ENCODE peak calls at places on chromosome 22, in five cellular contexts. One of them, this sample, is unnamed.

GRCh38 chr22:19522190-19522880 is 1.9 kb downstream of the CLDN5 start:
- DNase-seq in C1 segment of cervical spinal cord: peak
- DNase-seq in body of pancreas: no peak
- DNase-seq in ELF-1: no peak
- DNase-seq in cardiac fibroblast: no peak
- DNase-seq in this sample: no peak

GRCh38 chr22:26330971-26331625 is 98.0 kb upstream of the ASPHD2 start:
- DNase-seq in body of pancreas: peak
- DNase-seq in ELF-1: peak
- DNase-seq in cardiac fibroblast: peak
- DNase-seq in C1 segment of cervical spinal cord: peak
- DNase-seq in this sample: peak

GRCh38 chr22:29473001-29473400 is 7.0 kb upstream of the NEFH start:
- DNase-seq in cardiac fibroblast: no peak
- DNase-seq in body of pancreas: no peak
- DNase-seq in C1 segment of cervical spinal cord: no peak
- DNase-seq in ELF-1: no peak
- DNase-seq in this sample: no peak

GRCh38 chr22:40418366-40419201 is 48.2 kb downstream of the SGSM3 start:
- DNase-seq in body of pancreas: no peak
- DNase-seq in ELF-1: peak
- DNase-seq in C1 segment of cervical spinal cord: peak
- DNase-seq in cardiac fibroblast: no peak
- DNase-seq in this sample: peak

GRCh38 chr22:45425101-45425500 is 11.6 kb downstream of the RIBC2 start:
- DNase-seq in C1 segment of cervical spinal cord: no peak
- DNase-seq in body of pancreas: no peak
- DNase-seq in ELF-1: no peak
- DNase-seq in cardiac fibroblast: peak
- DNase-seq in this sample: no peak

GRCh38 chr22:39965749-39966148 is 5.6 kb downstream of the TMA7B start:
- DNase-seq in ELF-1: no peak
- DNase-seq in C1 segment of cervical spinal cord: no peak
- DNase-seq in cardiac fibroblast: no peak
- DNase-seq in body of pancreas: no peak
- DNase-seq in this sample: no peak

GRCh38 chr22:37079668-37080171 is 28.2 kb downstream of the KCTD17 start:
- DNase-seq in C1 segment of cervical spinal cord: no peak
- DNase-seq in body of pancreas: no peak
- DNase-seq in ELF-1: peak
- DNase-seq in cardiac fibroblast: peak
- DNase-seq in this sample: no peak

GRCh38 chr22:26852176-26852575 is 194.8 kb downstream of the MIAT start:
- DNase-seq in C1 segment of cervical spinal cord: no peak
- DNase-seq in cardiac fibroblast: no peak
- DNase-seq in body of pancreas: no peak
- DNase-seq in ELF-1: peak
- DNase-seq in this sample: peak

GRCh38 chr22:38706101-38706884 is 549 bp downstream of the GTPBP1 start:
- DNase-seq in body of pancreas: peak
- DNase-seq in C1 segment of cervical spinal cord: peak
- DNase-seq in cardiac fibroblast: peak
- DNase-seq in ELF-1: peak
- DNase-seq in this sample: peak

GRCh38 chr22:46524203-46524740 is 13.1 kb downstream of the CELSR1 start:
- DNase-seq in ELF-1: no peak
- DNase-seq in body of pancreas: no peak
- DNase-seq in cardiac fibroblast: no peak
- DNase-seq in C1 segment of cervical spinal cord: no peak
- DNase-seq in this sample: no peak

GRCh38 chr22:50403701-50404101 is 60.6 kb downstream of the PPP6R2 start:
- DNase-seq in ELF-1: no peak
- DNase-seq in C1 segment of cervical spinal cord: peak
- DNase-seq in cardiac fibroblast: no peak
- DNase-seq in body of pancreas: peak
- DNase-seq in this sample: no peak

This sample was measured in neural progenitor cell.